ENCODE peak calls at places on chromosomes 4 and X, in five cellular contexts. One of them, this sample, is unnamed.

GRCh38 chr4:112172180-112172579 is 26.9 kb downstream of the FAM241A start:
- DNase-seq in kidney epithelial cell: no peak
- DNase-seq in BJ: no peak
- DNase-seq in AG04450: no peak
- DNase-seq in brain microvascular endothelial cell: no peak
- DNase-seq in this sample: no peak

GRCh38 chr4:156778606-156779005 is 193.0 kb downstream of the PDGFC start:
- DNase-seq in kidney epithelial cell: no peak
- DNase-seq in BJ: peak
- DNase-seq in AG04450: peak
- DNase-seq in brain microvascular endothelial cell: no peak
- DNase-seq in this sample: peak

GRCh38 chrX:133776072-133776471 is 209.3 kb downstream of the GPC3 start:
- DNase-seq in kidney epithelial cell: no peak
- DNase-seq in BJ: no peak
- DNase-seq in AG04450: no peak
- DNase-seq in brain microvascular endothelial cell: peak
- DNase-seq in this sample: peak

GRCh38 chr4:150005537-150005936 is 72.7 kb upstream of the DCLK2 start:
- DNase-seq in kidney epithelial cell: no peak
- DNase-seq in BJ: no peak
- DNase-seq in AG04450: no peak
- DNase-seq in brain microvascular endothelial cell: no peak
- DNase-seq in this sample: no peak

GRCh38 chr4:89298160-89298559 is 9.4 kb downstream of the GPRIN3 start:
- DNase-seq in kidney epithelial cell: no peak
- DNase-seq in BJ: no peak
- DNase-seq in AG04450: no peak
- DNase-seq in brain microvascular endothelial cell: no peak
- DNase-seq in this sample: no peak

GRCh38 chr4:122921971-122922876 is at the start of gene NUDT6:
- DNase-seq in kidney epithelial cell: peak
- DNase-seq in BJ: no peak
- DNase-seq in AG04450: peak
- DNase-seq in brain microvascular endothelial cell: peak
- DNase-seq in this sample: peak

GRCh38 chrX:17968367-17968766 is 107.3 kb upstream of the RAI2 start:
- DNase-seq in kidney epithelial cell: no peak
- DNase-seq in BJ: no peak
- DNase-seq in AG04450: no peak
- DNase-seq in brain microvascular endothelial cell: no peak
- DNase-seq in this sample: no peak

GRCh38 chr4:2954358-2955185 is 8.6 kb downstream of the NOP14 start:
- DNase-seq in kidney epithelial cell: no peak
- DNase-seq in BJ: no peak
- DNase-seq in AG04450: no peak
- DNase-seq in brain microvascular endothelial cell: no peak
- DNase-seq in this sample: no peak

GRCh38 chr4:39660045-39660444 is 21.4 kb upstream of the SMIM14 start:
- DNase-seq in kidney epithelial cell: no peak
- DNase-seq in BJ: no peak
- DNase-seq in AG04450: no peak
- DNase-seq in brain microvascular endothelial cell: no peak
- DNase-seq in this sample: peak

GRCh38 chrX:4547218-4547836 is 833.9 kb upstream of the PRKX start:
- DNase-seq in kidney epithelial cell: peak
- DNase-seq in BJ: no peak
- DNase-seq in AG04450: no peak
- DNase-seq in brain microvascular endothelial cell: peak
- DNase-seq in this sample: peak

GRCh38 chr4:66750273-66750672 is 795.0 kb downstream of the CENPC start:
- DNase-seq in kidney epithelial cell: peak
- DNase-seq in BJ: no peak
- DNase-seq in AG04450: no peak
- DNase-seq in brain microvascular endothelial cell: peak
- DNase-seq in this sample: no peak

GRCh38 chr4:126708716-126709115 is 924.0 kb upstream of the INTU start:
- DNase-seq in kidney epithelial cell: no peak
- DNase-seq in BJ: no peak
- DNase-seq in AG04450: no peak
- DNase-seq in brain microvascular endothelial cell: no peak
- DNase-seq in this sample: peak

GRCh38 chr4:184897807-184898388 is 72.1 kb upstream of the ACSL1 start:
- DNase-seq in kidney epithelial cell: no peak
- DNase-seq in BJ: no peak
- DNase-seq in AG04450: no peak
- DNase-seq in brain microvascular endothelial cell: no peak
- DNase-seq in this sample: no peak

GRCh38 chrX:22699591-22700091 is 300.1 kb upstream of the DDX53 start:
- DNase-seq in kidney epithelial cell: no peak
- DNase-seq in BJ: no peak
- DNase-seq in AG04450: peak
- DNase-seq in brain microvascular endothelial cell: peak
- DNase-seq in this sample: no peak

GRCh38 chr4:15147709-15148651 is 145.7 kb downstream of the CPEB2 start:
- DNase-seq in kidney epithelial cell: no peak
- DNase-seq in BJ: no peak
- DNase-seq in AG04450: no peak
- DNase-seq in brain microvascular endothelial cell: no peak
- DNase-seq in this sample: no peak

GRCh38 chr4:2806392-2807355 is 13.8 kb downstream of the SH3BP2 start:
- DNase-seq in kidney epithelial cell: no peak
- DNase-seq in BJ: no peak
- DNase-seq in AG04450: no peak
- DNase-seq in brain microvascular endothelial cell: no peak
- DNase-seq in this sample: no peak

GRCh38 chr4:87330761-87331160 is 8.1 kb upstream of the HSD17B13 start:
- DNase-seq in kidney epithelial cell: no peak
- DNase-seq in BJ: no peak
- DNase-seq in AG04450: no peak
- DNase-seq in brain microvascular endothelial cell: no peak
- DNase-seq in this sample: no peak

GRCh38 chr4:2943364-2944090 is 19.7 kb downstream of the NOP14 start:
- DNase-seq in kidney epithelial cell: no peak
- DNase-seq in BJ: no peak
- DNase-seq in AG04450: no peak
- DNase-seq in brain microvascular endothelial cell: no peak
- DNase-seq in this sample: no peak

GRCh38 chr4:53601251-53601764 is 10.0 kb upstream of the LNX1 start:
- DNase-seq in kidney epithelial cell: no peak
- DNase-seq in BJ: no peak
- DNase-seq in AG04450: no peak
- DNase-seq in brain microvascular endothelial cell: no peak
- DNase-seq in this sample: peak

GRCh38 chrX:150482537-150483217 is 85.7 kb upstream of the MTM1 start:
- DNase-seq in kidney epithelial cell: peak
- DNase-seq in BJ: peak
- DNase-seq in AG04450: peak
- DNase-seq in brain microvascular endothelial cell: peak
- DNase-seq in this sample: peak

GRCh38 chrX:110170029-110170428 is 147.9 kb downstream of the AMMECR1 start:
- DNase-seq in kidney epithelial cell: no peak
- DNase-seq in BJ: no peak
- DNase-seq in AG04450: no peak
- DNase-seq in brain microvascular endothelial cell: no peak
- DNase-seq in this sample: no peak

GRCh38 chr4:85455942-85456341 is 19.0 kb upstream of the ARHGAP24 start:
- DNase-seq in kidney epithelial cell: no peak
- DNase-seq in BJ: no peak
- DNase-seq in AG04450: no peak
- DNase-seq in brain microvascular endothelial cell: no peak
- DNase-seq in this sample: no peak

GRCh38 chrX:115183980-115184379 is 5.2 kb upstream of the RBMXL3 start:
- DNase-seq in kidney epithelial cell: no peak
- DNase-seq in BJ: peak
- DNase-seq in AG04450: peak
- DNase-seq in brain microvascular endothelial cell: no peak
- DNase-seq in this sample: no peak

GRCh38 chrX:3820170-3820569 is 106.7 kb upstream of the PRKX start:
- DNase-seq in kidney epithelial cell: peak
- DNase-seq in BJ: peak
- DNase-seq in AG04450: peak
- DNase-seq in brain microvascular endothelial cell: peak
- DNase-seq in this sample: peak

GRCh38 chr4:8194306-8195242 is 4.5 kb upstream of the SH3TC1 start:
- DNase-seq in kidney epithelial cell: no peak
- DNase-seq in BJ: no peak
- DNase-seq in AG04450: no peak
- DNase-seq in brain microvascular endothelial cell: no peak
- DNase-seq in this sample: no peak

GRCh38 chrX:81377329-81377728 is 175.4 kb downstream of the SH3BGRL start:
- DNase-seq in kidney epithelial cell: no peak
- DNase-seq in BJ: no peak
- DNase-seq in AG04450: peak
- DNase-seq in brain microvascular endothelial cell: peak
- DNase-seq in this sample: peak

GRCh38 chr4:1612278-1613098 is 71.6 kb downstream of the FAM53A start:
- DNase-seq in kidney epithelial cell: no peak
- DNase-seq in BJ: no peak
- DNase-seq in AG04450: no peak
- DNase-seq in brain microvascular endothelial cell: no peak
- DNase-seq in this sample: no peak

GRCh38 chr4:152165146-152165545 is 370.7 kb downstream of the FBXW7 start:
- DNase-seq in kidney epithelial cell: peak
- DNase-seq in BJ: peak
- DNase-seq in AG04450: no peak
- DNase-seq in brain microvascular endothelial cell: no peak
- DNase-seq in this sample: no peak

GRCh38 chr4:20960291-20960690 is 260.0 kb downstream of the PACRGL start:
- DNase-seq in kidney epithelial cell: no peak
- DNase-seq in BJ: no peak
- DNase-seq in AG04450: no peak
- DNase-seq in brain microvascular endothelial cell: no peak
- DNase-seq in this sample: no peak

GRCh38 chrX:48616575-48616974 is 19.3 kb downstream of the WDR13 start:
- DNase-seq in kidney epithelial cell: no peak
- DNase-seq in BJ: no peak
- DNase-seq in AG04450: no peak
- DNase-seq in brain microvascular endothelial cell: no peak
- DNase-seq in this sample: no peak

GRCh38 chr4:31139767-31140166 is 419.6 kb downstream of the PCDH7 start:
- DNase-seq in kidney epithelial cell: no peak
- DNase-seq in BJ: no peak
- DNase-seq in AG04450: no peak
- DNase-seq in brain microvascular endothelial cell: no peak
- DNase-seq in this sample: no peak

GRCh38 chr4:152148057-152148456 is 387.2 kb upstream of the GATB start:
- DNase-seq in kidney epithelial cell: no peak
- DNase-seq in BJ: no peak
- DNase-seq in AG04450: no peak
- DNase-seq in brain microvascular endothelial cell: no peak
- DNase-seq in this sample: no peak

GRCh38 chrX:85111347-85111746 is 107.7 kb downstream of the APOOL start:
- DNase-seq in kidney epithelial cell: no peak
- DNase-seq in BJ: no peak
- DNase-seq in AG04450: no peak
- DNase-seq in brain microvascular endothelial cell: no peak
- DNase-seq in this sample: peak

GRCh38 chr4:70426789-70427188 is 29.0 kb downstream of the OPRPN start:
- DNase-seq in kidney epithelial cell: no peak
- DNase-seq in BJ: no peak
- DNase-seq in AG04450: no peak
- DNase-seq in brain microvascular endothelial cell: no peak
- DNase-seq in this sample: no peak

GRCh38 chr4:178395798-178396197 is 953.6 kb upstream of the AGA start:
- DNase-seq in kidney epithelial cell: no peak
- DNase-seq in BJ: no peak
- DNase-seq in AG04450: no peak
- DNase-seq in brain microvascular endothelial cell: no peak
- DNase-seq in this sample: peak
- TF ChIP-seq CTCF in kidney epithelial cell: no peak
- TF ChIP-seq CTCF in BJ: no peak
- TF ChIP-seq CTCF in AG04450: no peak
- TF ChIP-seq CTCF in brain microvascular endothelial cell: peak
- TF ChIP-seq CTCF in this sample: peak

DNA sequence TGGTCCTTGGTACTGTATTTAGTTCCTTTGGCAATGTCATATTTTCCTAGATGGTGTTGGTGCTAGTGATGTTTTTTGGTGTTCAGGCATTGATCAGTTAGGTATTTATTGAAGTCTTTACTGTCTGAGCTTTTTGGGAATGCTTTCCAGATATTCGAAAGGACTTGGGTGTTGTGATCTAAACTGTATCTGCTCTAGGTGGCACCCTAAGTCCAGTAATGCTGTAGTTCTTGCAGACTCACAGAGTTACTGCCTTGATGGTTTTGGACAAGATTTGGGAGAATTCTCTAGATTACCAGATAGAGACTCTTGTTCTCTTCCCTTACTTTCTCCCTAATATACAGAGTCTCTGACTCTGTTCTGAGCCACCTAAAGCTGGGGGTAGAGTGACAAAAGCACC is 513.6 kb upstream of the PITX2 start:
- DNase-seq in kidney epithelial cell: no peak
- DNase-seq in BJ: no peak
- DNase-seq in AG04450: no peak
- DNase-seq in brain microvascular endothelial cell: peak
- DNase-seq in this sample: peak
- TF ChIP-seq CTCF in kidney epithelial cell: peak
- TF ChIP-seq CTCF in BJ: peak
- TF ChIP-seq CTCF in AG04450: peak
- TF ChIP-seq CTCF in brain microvascular endothelial cell: peak
- TF ChIP-seq CTCF in this sample: peak

GRCh38 chr4:24473309-24473721 is 111.0 kb downstream of the DHX15 start:
- DNase-seq in kidney epithelial cell: no peak
- DNase-seq in BJ: no peak
- DNase-seq in AG04450: no peak
- DNase-seq in brain microvascular endothelial cell: no peak
- DNase-seq in this sample: peak
- TF ChIP-seq CTCF in kidney epithelial cell: no peak
- TF ChIP-seq CTCF in BJ: no peak
- TF ChIP-seq CTCF in AG04450: no peak
- TF ChIP-seq CTCF in brain microvascular endothelial cell: peak
- TF ChIP-seq CTCF in this sample: no peak

DNA sequence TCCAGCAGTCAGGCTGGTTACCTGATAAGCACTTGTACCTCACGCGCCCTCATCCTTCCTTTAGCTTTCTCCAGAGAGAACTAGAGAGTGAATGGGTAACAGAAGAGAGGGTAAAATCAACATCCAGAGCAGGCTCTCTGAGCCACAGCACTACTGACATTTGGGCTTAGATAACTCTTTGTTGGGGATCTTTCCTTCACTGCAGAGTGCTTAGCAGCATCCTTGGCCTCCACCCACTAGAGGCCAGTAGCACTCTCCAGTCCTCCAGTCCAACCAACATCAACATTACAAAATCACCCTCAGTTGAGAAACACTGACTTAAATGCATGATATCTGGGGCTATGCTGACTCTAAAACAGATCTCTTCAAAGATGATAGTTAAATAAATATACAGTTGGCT is 220.7 kb downstream of the TACR3 start:
- DNase-seq in kidney epithelial cell: no peak
- DNase-seq in BJ: no peak
- DNase-seq in AG04450: no peak
- DNase-seq in brain microvascular endothelial cell: no peak
- DNase-seq in this sample: no peak
- TF ChIP-seq CTCF in kidney epithelial cell: no peak
- TF ChIP-seq CTCF in BJ: no peak
- TF ChIP-seq CTCF in AG04450: no peak
- TF ChIP-seq CTCF in brain microvascular endothelial cell: peak
- TF ChIP-seq CTCF in this sample: no peak

This sample was measured in MCF 10A.